ENCODE peak calls at places on chromosomes 6 and 20, in four cellular contexts. B is H1, H is HL-60, T is right atrium auricular region. L is an unnamed sample.
A peak's percentile ranks its signal among the peaks of the same experiment; 100 is the strongest.

GRCh38 chr6:4169028-4169789 is 33.8 kb upstream of the ECI2 start:
- DNase-seq in T (no peak), H (no peak), B (peak; percentile 47), L (no peak)

GRCh38 chr6:52532457-52532856 is 44.4 kb downstream of the TRAM2 start:
- DNase-seq in H (no peak), B (no peak), T (no peak), L (no peak)

GRCh38 chr6:42790549-42791181 is 8.8 kb downstream of the BICRAL start:
- DNase-seq in T (no peak), B (no peak), H (no peak), L (no peak)

GRCh38 chr6:147099974-147100373 is 104.2 kb upstream of the STXBP5 start:
- DNase-seq in H (no peak), T (no peak), B (no peak), L (no peak)

GRCh38 chr6:165660881-165661415 is 2.1 kb downstream of the PDE10A start:
- DNase-seq in H (no peak), B (peak; percentile 67), T (no peak), L (no peak)

GRCh38 chr20:44050925-44051660 is 135.9 kb downstream of the JPH2 start:
- DNase-seq in T (no peak), H (no peak), B (peak; percentile 33), L (no peak)

GRCh38 chr6:34154668-34155447 is 9.0 kb upstream of the GRM4 start:
- DNase-seq in H (peak; percentile 43), T (no peak), B (peak; percentile 99), L (peak; percentile 89)

GRCh38 chr6:20933057-20933792 is 399.0 kb downstream of the CDKAL1 start:
- DNase-seq in H (no peak), B (no peak), T (no peak), L (no peak)

GRCh38 chr6:68024570-68025269 is 610.4 kb upstream of the ADGRB3 start:
- DNase-seq in T (no peak), H (no peak), B (no peak), L (no peak)

GRCh38 chr6:89393659-89394058 is 18.4 kb downstream of the RRAGD start:
- DNase-seq in H (no peak), B (no peak), T (no peak), L (no peak)

GRCh38 chr6:166958926-166959861 is 2.8 kb upstream of the RNASET2 start:
- DNase-seq in H (peak; percentile 77), T (no peak), B (no peak), L (no peak)

GRCh38 chr6:118768904-118769325 is 117.5 kb upstream of the CEP85L start:
- DNase-seq in H (peak; percentile 75), T (no peak), B (no peak), L (no peak)

GRCh38 chr6:19303381-19303780 is 533.8 kb upstream of the ID4 start:
- DNase-seq in T (no peak), H (no peak), B (no peak), L (no peak)

GRCh38 chr20:49979030-49979832 is 3.5 kb upstream of the SNAI1 start:
- DNase-seq in B (peak; percentile 92), T (no peak), H (peak; percentile 25), L (peak; percentile 79)

GRCh38 chr6:75530696-75531095 is 37.1 kb upstream of the FILIP1 start:
- DNase-seq in T (no peak), H (no peak), B (no peak), L (no peak)

GRCh38 chr6:119346450-119346849 is 3.1 kb downstream of the MAN1A1 start:
- DNase-seq in B (no peak), H (no peak), T (no peak), L (no peak)

GRCh38 chr20:47205577-47206123 is 150.8 kb downstream of the ZMYND8 start:
- DNase-seq in T (peak; percentile 83), B (peak; percentile 71), H (peak; percentile 70), L (peak; percentile 82)

GRCh38 chr20:25059866-25060465 is 2.0 kb upstream of the ACSS1 start:
- DNase-seq in B (no peak), T (no peak), H (no peak), L (no peak)

GRCh38 chr6:45557454-45557853 is 179.7 kb upstream of the SUPT3H start:
- DNase-seq in H (no peak), B (no peak), T (no peak), L (no peak)

GRCh38 chr6:140480852-140481251 is 1106.4 kb upstream of the CITED2 start:
- DNase-seq in T (no peak), H (peak; percentile 17), B (no peak), L (no peak)

GRCh38 chr6:106591111-106591825 is 38.0 kb downstream of the RTN4IP1 start:
- DNase-seq in H (no peak), B (no peak), T (no peak), L (no peak)

GRCh38 chr6:31128093-31128676 is 7.9 kb upstream of the CDSN start:
- DNase-seq in H (peak; percentile 40), T (peak; percentile 62), B (peak; percentile 95), L (peak; percentile 78)

GRCh38 chr6:2053691-2054090 is 191.7 kb downstream of the GMDS start:
- DNase-seq in T (no peak), B (no peak), H (no peak), L (no peak)

GRCh38 chr6:83411731-83412130 is 19.1 kb downstream of the ME1 start:
- DNase-seq in T (no peak), H (no peak), B (no peak), L (no peak)

GRCh38 chr6:3482869-3483268 is 26.0 kb upstream of the SLC22A23 start:
- DNase-seq in T (no peak), B (no peak), H (no peak), L (no peak)

GRCh38 chr6:149885888-149886287 is 12.0 kb downstream of the RAET1E start:
- DNase-seq in H (no peak), T (no peak), B (no peak), L (no peak)

GRCh38 chr6:157656437-157657005 is 166.5 kb upstream of the SNX9 start:
- DNase-seq in H (no peak), T (no peak), B (no peak), L (no peak)

GRCh38 chr6:125511809-125512341 is 210.1 kb upstream of the HDDC2 start:
- DNase-seq in T (no peak), B (no peak), H (no peak), L (no peak)

GRCh38 chr6:17394192-17394611 is 807 bp downstream of the CAP2 start:
- DNase-seq in T (peak; percentile 60), B (peak; percentile 64), H (no peak), L (peak; percentile 22)

GRCh38 chr6:161169060-161169459 is 104.8 kb downstream of the AGPAT4 start:
- DNase-seq in T (no peak), B (no peak), H (no peak), L (no peak)

GRCh38 chr6:37074053-37074827 is 68.8 kb downstream of the FGD2 start:
- DNase-seq in B (no peak), T (peak; percentile 83), H (no peak), L (peak; percentile 40)

GRCh38 chr6:9461161-9461560 is 953.7 kb downstream of the TFAP2A start:
- DNase-seq in H (no peak), T (no peak), B (no peak), L (no peak)

DNA sequence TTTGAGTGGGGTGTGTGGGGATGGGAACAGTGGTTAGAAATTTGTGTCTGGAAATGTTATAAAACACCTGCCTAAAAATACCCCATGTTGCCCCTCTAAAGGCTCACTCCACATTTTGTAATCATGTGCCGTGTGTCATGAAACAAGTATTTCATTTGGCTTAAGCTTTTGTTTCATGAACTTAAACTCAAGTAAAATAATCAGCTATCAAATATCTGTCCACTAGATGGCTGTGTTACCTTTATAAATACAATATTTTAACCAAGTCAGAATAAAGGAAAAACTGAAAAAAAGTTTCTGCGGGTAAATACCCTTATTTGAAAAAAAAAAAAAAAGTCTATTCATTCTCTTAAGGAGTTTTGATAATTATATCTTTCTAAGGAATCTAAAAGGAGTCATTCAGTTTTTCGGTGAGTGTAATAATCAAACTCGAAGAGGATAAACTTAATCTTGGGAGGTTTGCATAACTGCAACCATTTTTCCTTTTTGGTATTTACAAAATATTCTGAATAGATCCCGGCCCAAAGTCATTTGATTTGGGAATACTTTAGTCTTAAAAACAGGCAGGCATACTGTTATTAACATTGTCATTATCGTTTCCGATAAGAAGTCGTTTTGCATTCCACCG is 29.9 kb upstream of the MTRF1L start:
- DNase-seq in B (no peak), H (no peak), T (no peak), L (no peak)
- TF ChIP-seq CTCF in B (peak; percentile 13), H (peak; percentile 11), T (peak; percentile 62), L (peak; percentile 36)

DNA sequence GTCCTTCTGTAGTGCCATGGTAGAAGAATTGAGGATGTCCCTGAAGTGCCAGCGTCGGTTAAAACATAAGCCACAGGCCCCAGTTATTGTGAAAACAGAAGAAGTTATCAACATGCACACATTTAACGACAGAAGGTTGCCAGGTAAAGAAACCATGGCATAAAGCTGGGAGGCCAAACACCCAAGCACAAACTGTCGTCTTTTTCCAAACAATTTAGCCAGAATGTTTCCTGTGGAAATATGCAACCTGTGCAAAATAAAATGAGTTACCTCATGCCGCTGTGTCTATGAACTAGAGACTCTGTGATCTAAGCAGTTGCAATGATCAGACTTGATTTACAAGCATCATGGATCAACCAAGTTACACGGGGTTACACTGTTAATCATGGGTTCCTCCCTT is 674.8 kb downstream of the GRIK2 start:
- DNase-seq in T (no peak), B (no peak), H (no peak), L (no peak)
- TF ChIP-seq CTCF in T (no peak), B (no peak), H (no peak), L (no peak)

DNA sequence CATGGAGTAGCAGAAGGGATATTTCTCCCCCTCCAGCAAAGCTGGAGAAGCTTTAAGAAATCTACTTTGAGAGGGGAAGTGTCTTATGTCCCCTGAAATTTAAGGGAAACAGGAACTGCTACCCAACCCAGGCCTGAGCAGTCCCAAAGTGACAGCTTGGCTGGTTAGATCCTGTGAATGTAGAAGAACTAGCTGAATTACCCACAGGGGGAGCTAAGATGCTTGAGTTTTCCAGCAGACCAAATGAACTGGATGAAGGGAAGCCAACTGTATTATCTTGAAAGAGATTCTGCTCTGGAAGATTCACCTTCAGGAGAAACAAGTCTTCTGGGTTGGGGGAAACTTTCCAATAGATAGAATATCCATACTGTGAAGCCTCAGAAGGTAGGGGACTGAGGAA is 303.3 kb upstream of the MMS22L start:
- DNase-seq in T (no peak), B (no peak), H (no peak), L (no peak)
- TF ChIP-seq CTCF in T (peak; percentile 51), B (peak; percentile 57), H (no peak), L (no peak)

GRCh38 chr6:35757461-35758123 is 18.8 kb upstream of the CLPSL2 start:
- DNase-seq in B (no peak), T (no peak), H (peak; percentile 34), L (no peak)
- TF ChIP-seq CTCF in B (peak; percentile 78), T (peak; percentile 53), H (peak; percentile 6), L (no peak)

GRCh38 chr6:16080204-16080603 is 48.7 kb upstream of the MYLIP start:
- DNase-seq in B (no peak), H (no peak), T (no peak), L (no peak)

GRCh38 chr6:16079354-16079753 is 49.5 kb upstream of the MYLIP start:
- DNase-seq in H (no peak), T (no peak), B (no peak), L (no peak)

GRCh38 chr6:16082367-16082766 is 46.5 kb upstream of the MYLIP start:
- DNase-seq in B (no peak), T (no peak), H (no peak), L (no peak)

GRCh38 chr6:16081337-16081736 is 47.5 kb upstream of the MYLIP start:
- DNase-seq in B (no peak), H (no peak), T (no peak), L (no peak)

GRCh38 chr6:16078064-16078463 is 50.8 kb upstream of the MYLIP start:
- DNase-seq in T (no peak), H (no peak), B (no peak), L (no peak)
- TF ChIP-seq CTCF in T (no peak), H (no peak), B (no peak), L (no peak)

GRCh38 chr6:40755046-40755681 is 168.0 kb upstream of the LRFN2 start:
- DNase-seq in H (no peak), B (no peak), T (no peak), L (no peak)
- TF ChIP-seq CTCF in H (no peak), B (no peak), T (no peak), L (no peak)

L was measured in glutamatergic neuron.